ENCODE peak calls at places on chromosomes 1 and 21, in five cellular contexts. Z is effector CD4-positive, alpha-beta T cell; I is endodermal cell; T is stimulated activated naive CD8-positive, alpha-beta T cell treated with anti-CD3 and anti-CD28 coated beads, Interleukin-15, amount 100 ng/mL, for 72 hours; L is K562. D is an unnamed sample.

GRCh38 chr1:34739613-34740012 is 15.2 kb upstream of the GJB5 start:
- DNase-seq in Z (no peak), L (no peak), T (no peak), I (peak; percentile 62), D (no peak)

GRCh38 chr21:15309721-15310120 is 244.9 kb upstream of the NRIP1 start:
- DNase-seq in T (no peak), Z (no peak), L (no peak), I (no peak), D (no peak)

GRCh38 chr1:164685656-164686055 is 126.7 kb downstream of the PBX1 start:
- DNase-seq in Z (no peak), I (no peak), L (no peak), T (no peak), D (no peak)

GRCh38 chr21:38622081-38622826 is 124.0 kb upstream of the ERG start:
- DNase-seq in L (no peak), T (no peak), I (no peak), Z (no peak), D (no peak)

GRCh38 chr1:15707239-15707940 is 23.3 kb downstream of the PLEKHM2 start:
- DNase-seq in Z (no peak), I (no peak), T (no peak), L (no peak), D (no peak)

GRCh38 chr1:218658899-218659298 is 313.8 kb downstream of the TGFB2 start:
- DNase-seq in Z (no peak), I (no peak), T (no peak), L (no peak), D (no peak)

GRCh38 chr1:45682942-45683341 is 3.4 kb downstream of the GPBP1L1 start:
- DNase-seq in I (no peak), L (no peak), Z (no peak), T (no peak), D (no peak)

GRCh38 chr1:101308001-101308659 is 71.3 kb downstream of the S1PR1 start:
- DNase-seq in I (no peak), T (no peak), Z (no peak), L (no peak), D (no peak)

GRCh38 chr1:119279441-119280415 is 88.9 kb upstream of the HAO2 start:
- DNase-seq in T (no peak), I (no peak), L (no peak), Z (no peak), D (no peak)

GRCh38 chr1:201737350-201738060 is 91.5 kb upstream of the IPO9 start:
- DNase-seq in T (no peak), I (peak; percentile 86), L (no peak), Z (no peak), D (no peak)

D was measured in T-cell.